ENCODE peak calls at places on chromosomes 6 and 20, in six cellular contexts. One of them, this sample, is unnamed.

GRCh38 chr20:43102394-43102793 is 87.3 kb downstream of the PTPRT start:
- DNase-seq in mesendoderm: peak
- DNase-seq in IMR-90: no peak
- DNase-seq in H9: peak
- DNase-seq in H1: peak
- DNase-seq in neuronal stem cell: no peak
- DNase-seq in this sample: no peak

GRCh38 chr6:140463312-140463710 is 1088.9 kb upstream of the CITED2 start:
- DNase-seq in H1: no peak
- DNase-seq in IMR-90: no peak
- DNase-seq in H9: no peak
- DNase-seq in neuronal stem cell: no peak
- DNase-seq in mesendoderm: no peak
- DNase-seq in this sample: no peak

GRCh38 chr20:39112196-39112743 is 150.1 kb downstream of the DHX35 start:
- DNase-seq in H1: peak
- DNase-seq in mesendoderm: peak
- DNase-seq in neuronal stem cell: peak
- DNase-seq in IMR-90: peak
- DNase-seq in H9: peak
- DNase-seq in this sample: peak

GRCh38 chr6:170438402-170438753 is 114.7 kb downstream of the PSMB1 start:
- DNase-seq in neuronal stem cell: peak
- DNase-seq in H1: peak
- DNase-seq in H9: peak
- DNase-seq in mesendoderm: peak
- DNase-seq in IMR-90: peak
- DNase-seq in this sample: peak

GRCh38 chr6:98054453-98054852 is 771.4 kb upstream of the MMS22L start:
- DNase-seq in neuronal stem cell: no peak
- DNase-seq in IMR-90: peak
- DNase-seq in H1: no peak
- DNase-seq in mesendoderm: peak
- DNase-seq in H9: no peak
- DNase-seq in this sample: no peak

GRCh38 chr6:26464014-26464413 is 6.3 kb downstream of the BTN2A1 start:
- DNase-seq in H9: no peak
- DNase-seq in H1: no peak
- DNase-seq in mesendoderm: no peak
- DNase-seq in IMR-90: no peak
- DNase-seq in neuronal stem cell: no peak
- DNase-seq in this sample: no peak

GRCh38 chr6:146892613-146893401 is 294.0 kb downstream of the ADGB start:
- DNase-seq in mesendoderm: peak
- DNase-seq in IMR-90: peak
- DNase-seq in H9: no peak
- DNase-seq in neuronal stem cell: no peak
- DNase-seq in H1: no peak
- DNase-seq in this sample: peak

GRCh38 chr6:34146801-34147592 is 1.1 kb upstream of the GRM4 start:
- DNase-seq in H9: peak
- DNase-seq in neuronal stem cell: no peak
- DNase-seq in mesendoderm: no peak
- DNase-seq in H1: no peak
- DNase-seq in IMR-90: peak
- DNase-seq in this sample: no peak

GRCh38 chr6:36563237-36563927 is 16.1 kb upstream of the STK38 start:
- DNase-seq in mesendoderm: peak
- DNase-seq in IMR-90: peak
- DNase-seq in H1: no peak
- DNase-seq in H9: no peak
- DNase-seq in neuronal stem cell: no peak
- DNase-seq in this sample: peak

GRCh38 chr6:41367700-41368099 is 32.3 kb downstream of the NCR2 start:
- DNase-seq in H9: peak
- DNase-seq in mesendoderm: peak
- DNase-seq in neuronal stem cell: peak
- DNase-seq in IMR-90: peak
- DNase-seq in H1: no peak
- DNase-seq in this sample: peak

GRCh38 chr20:24007758-24008157 is 19.2 kb upstream of the GGTLC1 start:
- DNase-seq in IMR-90: no peak
- DNase-seq in H9: no peak
- DNase-seq in H1: no peak
- DNase-seq in mesendoderm: no peak
- DNase-seq in neuronal stem cell: no peak
- DNase-seq in this sample: no peak

GRCh38 chr6:43334466-43335095 is 26.0 kb upstream of the CRIP3 start:
- DNase-seq in mesendoderm: peak
- DNase-seq in neuronal stem cell: peak
- DNase-seq in IMR-90: peak
- DNase-seq in H1: peak
- DNase-seq in H9: peak
- DNase-seq in this sample: peak

GRCh38 chr6:166904101-166904746 is 52.1 kb downstream of the RNASET2 start:
- DNase-seq in H1: no peak
- DNase-seq in H9: peak
- DNase-seq in mesendoderm: peak
- DNase-seq in IMR-90: peak
- DNase-seq in neuronal stem cell: peak
- DNase-seq in this sample: no peak

GRCh38 chr6:161415302-161415855 is 141.5 kb upstream of the AGPAT4 start:
- DNase-seq in neuronal stem cell: no peak
- DNase-seq in mesendoderm: peak
- DNase-seq in IMR-90: no peak
- DNase-seq in H9: no peak
- DNase-seq in H1: no peak
- DNase-seq in this sample: no peak

GRCh38 chr20:41174373-41174772 is 37.0 kb downstream of the PLCG1 start:
- DNase-seq in mesendoderm: no peak
- DNase-seq in H1: no peak
- DNase-seq in H9: peak
- DNase-seq in neuronal stem cell: no peak
- DNase-seq in IMR-90: no peak
- DNase-seq in this sample: no peak

GRCh38 chr20:35303382-35303734 is 11.1 kb upstream of the FAM83C start:
- DNase-seq in neuronal stem cell: no peak
- DNase-seq in H9: no peak
- DNase-seq in H1: no peak
- DNase-seq in IMR-90: no peak
- DNase-seq in mesendoderm: no peak
- DNase-seq in this sample: no peak

GRCh38 chr6:167407239-167408064 is 82.6 kb downstream of the TTLL2 start:
- DNase-seq in H9: peak
- DNase-seq in H1: no peak
- DNase-seq in neuronal stem cell: no peak
- DNase-seq in mesendoderm: no peak
- DNase-seq in IMR-90: no peak
- DNase-seq in this sample: no peak

GRCh38 chr20:46118481-46119020 is 437 bp downstream of the CD40 start:
- DNase-seq in H9: peak
- DNase-seq in neuronal stem cell: no peak
- DNase-seq in IMR-90: no peak
- DNase-seq in mesendoderm: peak
- DNase-seq in H1: no peak
- DNase-seq in this sample: peak

GRCh38 chr20:37388831-37389230 is 42.9 kb downstream of the SRC start:
- DNase-seq in IMR-90: no peak
- DNase-seq in neuronal stem cell: no peak
- DNase-seq in H9: no peak
- DNase-seq in H1: no peak
- DNase-seq in mesendoderm: no peak
- DNase-seq in this sample: no peak

GRCh38 chr20:39706089-39706721 is 744.1 kb downstream of the DHX35 start:
- DNase-seq in neuronal stem cell: no peak
- DNase-seq in H1: no peak
- DNase-seq in IMR-90: no peak
- DNase-seq in H9: no peak
- DNase-seq in mesendoderm: no peak
- DNase-seq in this sample: no peak

GRCh38 chr6:87755697-87756671 is 54.0 kb upstream of the AKIRIN2 start:
- DNase-seq in neuronal stem cell: no peak
- DNase-seq in H9: no peak
- DNase-seq in H1: no peak
- DNase-seq in mesendoderm: peak
- DNase-seq in IMR-90: peak
- DNase-seq in this sample: no peak

GRCh38 chr6:3162565-3163247 is 5.4 kb upstream of the TUBB2A start:
- DNase-seq in IMR-90: peak
- DNase-seq in H1: no peak
- DNase-seq in mesendoderm: peak
- DNase-seq in H9: peak
- DNase-seq in neuronal stem cell: peak
- DNase-seq in this sample: peak
- H2BK120ac ChIP-seq in IMR-90: peak
- H2BK120ac ChIP-seq in H1: peak
- H2BK120ac ChIP-seq in mesendoderm: peak
- H2BK120ac ChIP-seq in H9: no peak
- H2BK120ac ChIP-seq in neuronal stem cell: no peak
- H2BK120ac ChIP-seq in this sample: peak

DNA sequence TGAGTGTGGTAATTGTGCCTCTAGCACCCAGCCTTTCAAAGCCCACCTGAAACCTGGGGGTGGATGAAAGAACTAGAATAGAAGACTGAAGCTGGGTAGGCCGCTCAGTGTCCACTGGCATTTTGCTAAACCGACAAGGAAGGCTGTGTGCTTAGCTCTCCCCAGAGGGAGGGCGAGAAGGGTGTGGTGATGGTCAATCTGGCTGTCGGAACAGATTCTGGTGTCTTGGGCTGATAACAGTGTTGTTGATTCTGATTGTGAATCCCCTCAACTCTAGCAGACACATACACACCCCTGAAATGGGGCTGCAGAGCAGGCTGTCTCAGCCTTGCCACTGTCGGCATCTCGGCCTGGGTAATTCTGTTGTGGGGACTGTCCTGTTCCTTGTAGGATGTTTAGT is 4.1 kb upstream of the BPHL start:
- DNase-seq in IMR-90: no peak
- DNase-seq in neuronal stem cell: no peak
- DNase-seq in H9: no peak
- DNase-seq in mesendoderm: no peak
- DNase-seq in H1: no peak
- DNase-seq in this sample: no peak
- H2BK15ac ChIP-seq in IMR-90: no peak
- H2BK15ac ChIP-seq in neuronal stem cell: no peak
- H2BK15ac ChIP-seq in H9: no peak
- H2BK15ac ChIP-seq in mesendoderm: no peak
- H2BK15ac ChIP-seq in H1: no peak
- H2BK15ac ChIP-seq in this sample: no peak

GRCh38 chr20:50286174-50286511 is 95.5 kb downstream of the CEBPB start:
- DNase-seq in H9: no peak
- DNase-seq in neuronal stem cell: no peak
- DNase-seq in IMR-90: no peak
- DNase-seq in mesendoderm: no peak
- DNase-seq in H1: no peak
- DNase-seq in this sample: no peak

GRCh38 chr20:50285376-50286173 is 94.9 kb downstream of the CEBPB start:
- DNase-seq in neuronal stem cell: no peak
- DNase-seq in H1: no peak
- DNase-seq in IMR-90: peak
- DNase-seq in H9: no peak
- DNase-seq in mesendoderm: no peak
- DNase-seq in this sample: peak

GRCh38 chr20:50283922-50284810 is 93.5 kb downstream of the CEBPB start:
- DNase-seq in neuronal stem cell: no peak
- DNase-seq in mesendoderm: no peak
- DNase-seq in H1: no peak
- DNase-seq in H9: no peak
- DNase-seq in IMR-90: peak
- DNase-seq in this sample: peak

GRCh38 chr20:50283370-50283769 is 92.7 kb downstream of the CEBPB start:
- DNase-seq in IMR-90: no peak
- DNase-seq in neuronal stem cell: no peak
- DNase-seq in mesendoderm: no peak
- DNase-seq in H9: no peak
- DNase-seq in H1: no peak
- DNase-seq in this sample: no peak

GRCh38 chr20:50284811-50285375 is 94.3 kb downstream of the CEBPB start:
- DNase-seq in H9: no peak
- DNase-seq in neuronal stem cell: no peak
- DNase-seq in H1: no peak
- DNase-seq in IMR-90: no peak
- DNase-seq in mesendoderm: no peak
- DNase-seq in this sample: peak
- H4K8ac ChIP-seq in H9: no peak
- H4K8ac ChIP-seq in neuronal stem cell: no peak
- H4K8ac ChIP-seq in H1: peak
- H4K8ac ChIP-seq in IMR-90: peak
- H4K8ac ChIP-seq in mesendoderm: no peak
- H4K8ac ChIP-seq in this sample: peak

GRCh38 chr6:53795254-53795701 is 473 bp downstream of the LRRC1 start:
- DNase-seq in H1: no peak
- DNase-seq in mesendoderm: no peak
- DNase-seq in IMR-90: no peak
- DNase-seq in H9: no peak
- DNase-seq in neuronal stem cell: no peak
- DNase-seq in this sample: peak
- H2BK120ac ChIP-seq in H1: no peak
- H2BK120ac ChIP-seq in mesendoderm: no peak
- H2BK120ac ChIP-seq in IMR-90: peak
- H2BK120ac ChIP-seq in H9: no peak
- H2BK120ac ChIP-seq in neuronal stem cell: no peak
- H2BK120ac ChIP-seq in this sample: peak

GRCh38 chr20:3282271-3283221 is 43.6 kb upstream of the SLC4A11 start:
- DNase-seq in mesendoderm: peak
- DNase-seq in neuronal stem cell: no peak
- DNase-seq in H9: peak
- DNase-seq in IMR-90: no peak
- DNase-seq in H1: peak
- DNase-seq in this sample: no peak
- H2BK15ac ChIP-seq in mesendoderm: no peak
- H2BK15ac ChIP-seq in neuronal stem cell: no peak
- H2BK15ac ChIP-seq in H9: no peak
- H2BK15ac ChIP-seq in IMR-90: no peak
- H2BK15ac ChIP-seq in H1: no peak
- H2BK15ac ChIP-seq in this sample: no peak

GRCh38 chr6:13870185-13870584 is 54.6 kb upstream of the RNF182 start:
- DNase-seq in H9: no peak
- DNase-seq in H1: no peak
- DNase-seq in mesendoderm: no peak
- DNase-seq in neuronal stem cell: no peak
- DNase-seq in IMR-90: no peak
- DNase-seq in this sample: no peak
- H4K8ac ChIP-seq in H9: no peak
- H4K8ac ChIP-seq in H1: no peak
- H4K8ac ChIP-seq in mesendoderm: no peak
- H4K8ac ChIP-seq in neuronal stem cell: no peak
- H4K8ac ChIP-seq in IMR-90: no peak
- H4K8ac ChIP-seq in this sample: no peak